ENCODE peak calls at places on chromosome 6, in five cellular contexts. N is NCI-H345; F is posterior cingulate gyrus; G is activated CD4-positive, alpha-beta T cell treated with anti-CD3 and anti-CD28 coated beads for 36 hours; J is NCI-H524. L is an unnamed sample.

GRCh38 chr6:87012035-87012434 is 74.7 kb downstream of the HTR1E start:
- DNase-seq in N (no peak), F (no peak), G (no peak), J (no peak), L (no peak)

GRCh38 chr6:132819405-132820145 is 5.2 kb downstream of the RPS12 start:
- DNase-seq in N (no peak), F (no peak), G (no peak), J (peak), L (no peak)

GRCh38 chr6:157667211-157668033 is 155.6 kb upstream of the SNX9 start:
- DNase-seq in N (peak), F (no peak), G (peak), J (peak), L (peak)

GRCh38 chr6:69865126-69865525 is 1.2 kb upstream of the COL19A1 start:
- DNase-seq in N (no peak), F (no peak), G (no peak), J (no peak), L (no peak)

GRCh38 chr6:82268301-82268846 is 20.8 kb upstream of the IBTK start:
- DNase-seq in N (no peak), F (no peak), G (no peak), J (no peak), L (no peak)

GRCh38 chr6:14635933-14636599 is 518.5 kb downstream of the CD83 start:
- DNase-seq in N (no peak), F (no peak), G (no peak), J (no peak), L (no peak)

GRCh38 chr6:35248965-35249364 is 10.6 kb upstream of the ZNF76 start:
- DNase-seq in N (no peak), F (no peak), G (no peak), J (no peak), L (no peak)

GRCh38 chr6:142698751-142699150 is 246.2 kb downstream of the HIVEP2 start:
- DNase-seq in N (no peak), F (no peak), G (no peak), J (peak), L (peak)

GRCh38 chr6:72788188-72788587 is 166.3 kb downstream of the KCNQ5 start:
- DNase-seq in N (no peak), F (no peak), G (no peak), J (no peak), L (no peak)

GRCh38 chr6:43917878-43918382 is 147.9 kb downstream of the VEGFA start:
- DNase-seq in N (no peak), F (no peak), G (no peak), J (no peak), L (no peak)

GRCh38 chr6:36350681-36351091 is 14.0 kb upstream of the BNIP5 start:
- DNase-seq in N (no peak), F (no peak), G (no peak), J (no peak), L (no peak)

GRCh38 chr6:17417817-17418216 is 24.4 kb downstream of the CAP2 start:
- DNase-seq in N (no peak), F (no peak), G (no peak), J (peak), L (no peak)

GRCh38 chr6:79522609-79523008 is 14.6 kb downstream of the LCA5 start:
- DNase-seq in N (no peak), F (no peak), G (no peak), J (no peak), L (no peak)

GRCh38 chr6:159152014-159152413 is 17.2 kb upstream of the FNDC1 start:
- DNase-seq in N (no peak), F (no peak), G (no peak), J (no peak), L (no peak)

GRCh38 chr6:105482227-105482839 is 79.5 kb upstream of the PREP start:
- DNase-seq in N (no peak), F (no peak), G (no peak), J (no peak), L (peak)

GRCh38 chr6:151300267-151300930 is 60.6 kb downstream of the AKAP12 start:
- DNase-seq in N (no peak), F (no peak), G (no peak), J (peak), L (no peak)

GRCh38 chr6:107819976-107820551 is 4.0 kb downstream of the SCML4 start:
- DNase-seq in N (peak), F (no peak), G (peak), J (peak), L (peak)

GRCh38 chr6:131400054-131400781 is 172.8 kb upstream of the ARG1 start:
- DNase-seq in N (no peak), F (no peak), G (no peak), J (no peak), L (no peak)

GRCh38 chr6:25961619-25962367 is 809 bp upstream of the TRIM38 start:
- DNase-seq in N (no peak), F (no peak), G (peak), J (no peak), L (no peak)

GRCh38 chr6:7003041-7003440 is 104.7 kb upstream of the RREB1 start:
- DNase-seq in N (no peak), F (no peak), G (no peak), J (no peak), L (no peak)

GRCh38 chr6:169315830-169316614 is 62.4 kb upstream of the THBS2 start:
- DNase-seq in N (no peak), F (no peak), G (no peak), J (no peak), L (no peak)

GRCh38 chr6:106199998-106200397 is 113.9 kb downstream of the PRDM1 start:
- DNase-seq in N (no peak), F (no peak), G (no peak), J (no peak), L (no peak)

GRCh38 chr6:142647436-142648389 is 297.3 kb downstream of the HIVEP2 start:
- DNase-seq in N (no peak), F (no peak), G (no peak), J (no peak), L (no peak)

GRCh38 chr6:80094017-80094416 is 12.5 kb upstream of the BCKDHB start:
- DNase-seq in N (peak), F (no peak), G (peak), J (peak), L (no peak)

GRCh38 chr6:128981716-128982115 is 98.8 kb downstream of the LAMA2 start:
- DNase-seq in N (no peak), F (no peak), G (no peak), J (no peak), L (no peak)